ENCODE peak calls at places on chromosomes 7 and 10, in nine cellular contexts. One of them, this sample, is unnamed.

GRCh38 chr7:64886956-64887545 is 16.0 kb upstream of the ZNF273 start:
- DNase-seq in HCT116: no peak
- DNase-seq in esophagus squamous epithelium: no peak
- DNase-seq in colonic mucosa: peak
- DNase-seq in thoracic aorta: no peak
- DNase-seq in stomach: peak
- DNase-seq in endothelial cell of umbilical vein: no peak
- DNase-seq in CD8-positive, alpha-beta T cell: no peak
- DNase-seq in CD4-positive, CD25-positive, alpha-beta regulatory T cell: no peak
- DNase-seq in this sample: no peak

GRCh38 chr10:97321032-97321806 is 2.1 kb downstream of the FRAT1 start:
- DNase-seq in CD8-positive, alpha-beta T cell: no peak
- DNase-seq in HCT116: no peak
- DNase-seq in esophagus squamous epithelium: no peak
- DNase-seq in thoracic aorta: no peak
- DNase-seq in colonic mucosa: peak
- DNase-seq in stomach: no peak
- DNase-seq in endothelial cell of umbilical vein: peak
- DNase-seq in CD4-positive, CD25-positive, alpha-beta regulatory T cell: peak
- DNase-seq in this sample: no peak

GRCh38 chr7:142375710-142376313 is 118.0 kb upstream of the PRSS58 start:
- DNase-seq in stomach: no peak
- DNase-seq in CD4-positive, CD25-positive, alpha-beta regulatory T cell: no peak
- DNase-seq in colonic mucosa: no peak
- DNase-seq in thoracic aorta: no peak
- DNase-seq in HCT116: peak
- DNase-seq in endothelial cell of umbilical vein: peak
- DNase-seq in esophagus squamous epithelium: no peak
- DNase-seq in CD8-positive, alpha-beta T cell: no peak
- DNase-seq in this sample: no peak

GRCh38 chr7:79298145-79298760 is 155.2 kb downstream of the MAGI2 start:
- DNase-seq in esophagus squamous epithelium: no peak
- DNase-seq in endothelial cell of umbilical vein: peak
- DNase-seq in HCT116: peak
- DNase-seq in CD8-positive, alpha-beta T cell: no peak
- DNase-seq in stomach: no peak
- DNase-seq in colonic mucosa: peak
- DNase-seq in thoracic aorta: no peak
- DNase-seq in CD4-positive, CD25-positive, alpha-beta regulatory T cell: peak
- DNase-seq in this sample: no peak

GRCh38 chr7:55018361-55019328 is at the start of gene EGFR:
- DNase-seq in colonic mucosa: peak
- DNase-seq in HCT116: peak
- DNase-seq in CD8-positive, alpha-beta T cell: no peak
- DNase-seq in endothelial cell of umbilical vein: peak
- DNase-seq in esophagus squamous epithelium: no peak
- DNase-seq in stomach: peak
- DNase-seq in thoracic aorta: peak
- DNase-seq in CD4-positive, CD25-positive, alpha-beta regulatory T cell: no peak
- DNase-seq in this sample: no peak

GRCh38 chr10:7948601-7949000 is 105.9 kb upstream of the GATA3 start:
- DNase-seq in HCT116: no peak
- DNase-seq in CD8-positive, alpha-beta T cell: no peak
- DNase-seq in esophagus squamous epithelium: no peak
- DNase-seq in thoracic aorta: no peak
- DNase-seq in colonic mucosa: no peak
- DNase-seq in stomach: no peak
- DNase-seq in endothelial cell of umbilical vein: peak
- DNase-seq in CD4-positive, CD25-positive, alpha-beta regulatory T cell: no peak
- DNase-seq in this sample: no peak

GRCh38 chr7:110573862-110574528 is 516.9 kb upstream of the LRRN3 start:
- DNase-seq in esophagus squamous epithelium: no peak
- DNase-seq in stomach: no peak
- DNase-seq in CD8-positive, alpha-beta T cell: no peak
- DNase-seq in CD4-positive, CD25-positive, alpha-beta regulatory T cell: no peak
- DNase-seq in endothelial cell of umbilical vein: no peak
- DNase-seq in colonic mucosa: no peak
- DNase-seq in thoracic aorta: no peak
- DNase-seq in HCT116: peak
- DNase-seq in this sample: no peak

GRCh38 chr10:119542990-119543813 is 683 bp upstream of the RGS10 start:
- DNase-seq in endothelial cell of umbilical vein: peak
- DNase-seq in esophagus squamous epithelium: no peak
- DNase-seq in HCT116: no peak
- DNase-seq in stomach: peak
- DNase-seq in CD8-positive, alpha-beta T cell: peak
- DNase-seq in colonic mucosa: peak
- DNase-seq in thoracic aorta: no peak
- DNase-seq in CD4-positive, CD25-positive, alpha-beta regulatory T cell: peak
- DNase-seq in this sample: peak

GRCh38 chr7:136923111-136923510 is 54.7 kb downstream of the CHRM2 start:
- DNase-seq in thoracic aorta: no peak
- DNase-seq in CD8-positive, alpha-beta T cell: no peak
- DNase-seq in stomach: no peak
- DNase-seq in colonic mucosa: no peak
- DNase-seq in endothelial cell of umbilical vein: no peak
- DNase-seq in esophagus squamous epithelium: no peak
- DNase-seq in HCT116: no peak
- DNase-seq in CD4-positive, CD25-positive, alpha-beta regulatory T cell: no peak
- DNase-seq in this sample: no peak

GRCh38 chr7:84688671-84689070 is 494.1 kb upstream of the SEMA3A start:
- DNase-seq in colonic mucosa: no peak
- DNase-seq in endothelial cell of umbilical vein: peak
- DNase-seq in HCT116: no peak
- DNase-seq in stomach: no peak
- DNase-seq in thoracic aorta: no peak
- DNase-seq in CD8-positive, alpha-beta T cell: no peak
- DNase-seq in CD4-positive, CD25-positive, alpha-beta regulatory T cell: no peak
- DNase-seq in esophagus squamous epithelium: no peak
- DNase-seq in this sample: no peak

GRCh38 chr7:73519867-73520672 is 2.0 kb downstream of the BAZ1B start:
- DNase-seq in stomach: no peak
- DNase-seq in CD8-positive, alpha-beta T cell: peak
- DNase-seq in endothelial cell of umbilical vein: no peak
- DNase-seq in CD4-positive, CD25-positive, alpha-beta regulatory T cell: peak
- DNase-seq in colonic mucosa: peak
- DNase-seq in thoracic aorta: no peak
- DNase-seq in esophagus squamous epithelium: no peak
- DNase-seq in HCT116: no peak
- DNase-seq in this sample: no peak

GRCh38 chr10:5692476-5693358 is 8.1 kb downstream of the TASOR2 start:
- DNase-seq in colonic mucosa: peak
- DNase-seq in thoracic aorta: no peak
- DNase-seq in esophagus squamous epithelium: no peak
- DNase-seq in stomach: peak
- DNase-seq in HCT116: no peak
- DNase-seq in CD8-positive, alpha-beta T cell: peak
- DNase-seq in CD4-positive, CD25-positive, alpha-beta regulatory T cell: peak
- DNase-seq in endothelial cell of umbilical vein: no peak
- DNase-seq in this sample: peak

GRCh38 chr10:17023386-17024298 is 106.0 kb downstream of the CUBN start:
- DNase-seq in thoracic aorta: peak
- DNase-seq in esophagus squamous epithelium: peak
- DNase-seq in colonic mucosa: peak
- DNase-seq in CD8-positive, alpha-beta T cell: peak
- DNase-seq in HCT116: peak
- DNase-seq in endothelial cell of umbilical vein: peak
- DNase-seq in stomach: peak
- DNase-seq in CD4-positive, CD25-positive, alpha-beta regulatory T cell: peak
- DNase-seq in this sample: peak

GRCh38 chr7:24290004-24290641 is 6.1 kb downstream of the NPY start:
- DNase-seq in thoracic aorta: no peak
- DNase-seq in endothelial cell of umbilical vein: peak
- DNase-seq in esophagus squamous epithelium: no peak
- DNase-seq in colonic mucosa: peak
- DNase-seq in CD8-positive, alpha-beta T cell: no peak
- DNase-seq in stomach: no peak
- DNase-seq in CD4-positive, CD25-positive, alpha-beta regulatory T cell: peak
- DNase-seq in HCT116: peak
- DNase-seq in this sample: no peak

GRCh38 chr7:121909721-121910359 is 36.9 kb downstream of the PTPRZ1 start:
- DNase-seq in colonic mucosa: no peak
- DNase-seq in esophagus squamous epithelium: no peak
- DNase-seq in endothelial cell of umbilical vein: no peak
- DNase-seq in HCT116: no peak
- DNase-seq in CD4-positive, CD25-positive, alpha-beta regulatory T cell: no peak
- DNase-seq in stomach: no peak
- DNase-seq in thoracic aorta: no peak
- DNase-seq in CD8-positive, alpha-beta T cell: no peak
- DNase-seq in this sample: no peak

GRCh38 chr10:111481271-111482073 is 404.6 kb downstream of the ADRA2A start:
- DNase-seq in endothelial cell of umbilical vein: no peak
- DNase-seq in stomach: no peak
- DNase-seq in thoracic aorta: no peak
- DNase-seq in CD8-positive, alpha-beta T cell: no peak
- DNase-seq in colonic mucosa: no peak
- DNase-seq in esophagus squamous epithelium: no peak
- DNase-seq in HCT116: no peak
- DNase-seq in CD4-positive, CD25-positive, alpha-beta regulatory T cell: no peak
- DNase-seq in this sample: no peak

GRCh38 chr7:134798155-134798554 is 18.7 kb downstream of the CALD1 start:
- DNase-seq in esophagus squamous epithelium: no peak
- DNase-seq in CD8-positive, alpha-beta T cell: no peak
- DNase-seq in thoracic aorta: no peak
- DNase-seq in HCT116: no peak
- DNase-seq in endothelial cell of umbilical vein: no peak
- DNase-seq in colonic mucosa: no peak
- DNase-seq in CD4-positive, CD25-positive, alpha-beta regulatory T cell: no peak
- DNase-seq in stomach: no peak
- DNase-seq in this sample: no peak

GRCh38 chr10:22557321-22557720 is 157.1 kb downstream of the PIP4K2A start:
- DNase-seq in thoracic aorta: no peak
- DNase-seq in CD8-positive, alpha-beta T cell: no peak
- DNase-seq in colonic mucosa: no peak
- DNase-seq in endothelial cell of umbilical vein: no peak
- DNase-seq in esophagus squamous epithelium: no peak
- DNase-seq in stomach: no peak
- DNase-seq in HCT116: no peak
- DNase-seq in CD4-positive, CD25-positive, alpha-beta regulatory T cell: no peak
- DNase-seq in this sample: no peak

GRCh38 chr7:28205505-28205904 is 24.9 kb upstream of the JAZF1 start:
- DNase-seq in HCT116: peak
- DNase-seq in endothelial cell of umbilical vein: no peak
- DNase-seq in thoracic aorta: no peak
- DNase-seq in CD8-positive, alpha-beta T cell: no peak
- DNase-seq in colonic mucosa: no peak
- DNase-seq in CD4-positive, CD25-positive, alpha-beta regulatory T cell: no peak
- DNase-seq in esophagus squamous epithelium: no peak
- DNase-seq in stomach: no peak
- DNase-seq in this sample: no peak

GRCh38 chr10:76717141-76717540 is 920.5 kb downstream of the KCNMA1 start:
- DNase-seq in CD4-positive, CD25-positive, alpha-beta regulatory T cell: no peak
- DNase-seq in endothelial cell of umbilical vein: peak
- DNase-seq in stomach: no peak
- DNase-seq in HCT116: no peak
- DNase-seq in esophagus squamous epithelium: no peak
- DNase-seq in thoracic aorta: no peak
- DNase-seq in colonic mucosa: no peak
- DNase-seq in CD8-positive, alpha-beta T cell: no peak
- DNase-seq in this sample: no peak

GRCh38 chr10:100370561-100370975 is 23.5 kb downstream of the SCD start:
- DNase-seq in endothelial cell of umbilical vein: no peak
- DNase-seq in colonic mucosa: peak
- DNase-seq in esophagus squamous epithelium: no peak
- DNase-seq in HCT116: peak
- DNase-seq in CD8-positive, alpha-beta T cell: peak
- DNase-seq in CD4-positive, CD25-positive, alpha-beta regulatory T cell: no peak
- DNase-seq in stomach: no peak
- DNase-seq in thoracic aorta: no peak
- DNase-seq in this sample: peak
- H3K4me3 ChIP-seq in endothelial cell of umbilical vein: no peak
- H3K4me3 ChIP-seq in colonic mucosa: no peak
- H3K4me3 ChIP-seq in esophagus squamous epithelium: peak
- H3K4me3 ChIP-seq in HCT116: peak
- H3K4me3 ChIP-seq in CD8-positive, alpha-beta T cell: no peak
- H3K4me3 ChIP-seq in CD4-positive, CD25-positive, alpha-beta regulatory T cell: peak
- H3K4me3 ChIP-seq in stomach: no peak
- H3K4me3 ChIP-seq in thoracic aorta: no peak
- H3K4me3 ChIP-seq in this sample: peak

GRCh38 chr7:106038916-106039315 is 73.2 kb downstream of the SYPL1 start:
- DNase-seq in CD8-positive, alpha-beta T cell: no peak
- DNase-seq in endothelial cell of umbilical vein: no peak
- DNase-seq in esophagus squamous epithelium: no peak
- DNase-seq in stomach: no peak
- DNase-seq in colonic mucosa: no peak
- DNase-seq in thoracic aorta: no peak
- DNase-seq in CD4-positive, CD25-positive, alpha-beta regulatory T cell: no peak
- DNase-seq in HCT116: no peak
- DNase-seq in this sample: no peak
- H3K27ac ChIP-seq in CD8-positive, alpha-beta T cell: no peak
- H3K27ac ChIP-seq in endothelial cell of umbilical vein: no peak
- H3K27ac ChIP-seq in esophagus squamous epithelium: no peak
- H3K27ac ChIP-seq in stomach: peak
- H3K27ac ChIP-seq in colonic mucosa: no peak
- H3K27ac ChIP-seq in thoracic aorta: no peak
- H3K27ac ChIP-seq in CD4-positive, CD25-positive, alpha-beta regulatory T cell: no peak
- H3K27ac ChIP-seq in HCT116: no peak
- H3K27ac ChIP-seq in this sample: no peak

GRCh38 chr7:106791526-106791925 is 73.6 kb upstream of the PIK3CG start:
- DNase-seq in HCT116: no peak
- DNase-seq in CD8-positive, alpha-beta T cell: no peak
- DNase-seq in endothelial cell of umbilical vein: no peak
- DNase-seq in thoracic aorta: no peak
- DNase-seq in esophagus squamous epithelium: no peak
- DNase-seq in stomach: no peak
- DNase-seq in CD4-positive, CD25-positive, alpha-beta regulatory T cell: no peak
- DNase-seq in colonic mucosa: no peak
- DNase-seq in this sample: no peak
- H3K4me3 ChIP-seq in HCT116: no peak
- H3K4me3 ChIP-seq in CD8-positive, alpha-beta T cell: no peak
- H3K4me3 ChIP-seq in endothelial cell of umbilical vein: no peak
- H3K4me3 ChIP-seq in thoracic aorta: no peak
- H3K4me3 ChIP-seq in esophagus squamous epithelium: no peak
- H3K4me3 ChIP-seq in stomach: no peak
- H3K4me3 ChIP-seq in CD4-positive, CD25-positive, alpha-beta regulatory T cell: no peak
- H3K4me3 ChIP-seq in colonic mucosa: no peak
- H3K4me3 ChIP-seq in this sample: no peak

DNA sequence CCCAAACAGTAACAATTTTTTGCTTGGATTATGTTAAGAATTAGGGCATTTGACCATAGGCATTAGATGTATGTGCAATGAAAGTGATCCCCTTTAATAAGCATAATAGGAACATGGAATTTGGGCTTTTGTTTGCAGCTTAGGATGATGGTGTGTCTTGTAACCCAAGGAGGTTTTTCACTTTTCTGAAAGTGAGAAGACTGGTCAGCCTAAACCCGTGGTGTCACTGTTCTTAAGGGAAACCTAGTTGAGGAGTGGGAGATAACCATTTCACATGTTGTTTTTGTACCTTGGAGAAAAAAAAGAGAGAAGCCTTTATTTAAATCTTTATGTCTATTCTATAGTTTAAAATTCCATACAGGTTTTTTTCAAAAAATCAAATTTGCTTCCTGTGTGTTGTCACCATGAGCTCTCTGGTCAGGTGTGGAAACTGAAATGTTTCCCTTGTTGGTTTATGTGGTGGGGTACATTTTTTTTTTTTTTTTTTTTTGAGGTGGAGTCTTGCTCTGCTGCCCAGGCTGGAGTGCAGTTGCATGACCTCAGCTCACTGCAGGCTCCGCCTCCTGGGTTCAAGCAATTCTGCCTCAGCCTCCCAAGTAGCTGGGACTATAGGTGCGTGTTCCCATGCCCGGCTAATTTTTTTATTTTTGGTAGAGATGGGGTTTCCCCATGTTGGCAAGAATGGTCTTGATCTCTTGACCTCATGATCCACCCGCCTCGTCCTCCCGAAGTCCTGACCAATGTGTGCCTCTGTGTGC is 7.7 kb downstream of the CCM2 start:
- DNase-seq in CD4-positive, CD25-positive, alpha-beta regulatory T cell: peak
- DNase-seq in CD8-positive, alpha-beta T cell: no peak
- DNase-seq in stomach: no peak
- DNase-seq in colonic mucosa: no peak
- DNase-seq in thoracic aorta: no peak
- DNase-seq in endothelial cell of umbilical vein: no peak
- DNase-seq in esophagus squamous epithelium: no peak
- DNase-seq in HCT116: no peak
- DNase-seq in this sample: no peak
- H3K27ac ChIP-seq in CD4-positive, CD25-positive, alpha-beta regulatory T cell: no peak
- H3K27ac ChIP-seq in CD8-positive, alpha-beta T cell: no peak
- H3K27ac ChIP-seq in stomach: no peak
- H3K27ac ChIP-seq in colonic mucosa: no peak
- H3K27ac ChIP-seq in thoracic aorta: no peak
- H3K27ac ChIP-seq in endothelial cell of umbilical vein: no peak
- H3K27ac ChIP-seq in esophagus squamous epithelium: no peak
- H3K27ac ChIP-seq in HCT116: no peak
- H3K27ac ChIP-seq in this sample: no peak

This sample was measured in CD8-positive, alpha-beta memory T cell.